ENCODE peak calls at places on chromosomes 12 and 14, in five cellular contexts. One of them, this sample, is unnamed.

GRCh38 chr14:77760381-77761204 is at the start of gene SNW1:
- DNase-seq in tibial nerve: peak; percentile 87
- DNase-seq in neuronal stem cell: peak; percentile 85
- DNase-seq in A549: peak; percentile 94
- DNase-seq in HCT116: peak; percentile 83
- DNase-seq in this sample: peak; percentile 89

GRCh38 chr12:52913424-52913821 is 8.5 kb upstream of the KRT8 start:
- DNase-seq in tibial nerve: no peak
- DNase-seq in neuronal stem cell: no peak
- DNase-seq in A549: no peak
- DNase-seq in HCT116: no peak
- DNase-seq in this sample: no peak

GRCh38 chr12:130932061-130932650 is 21.6 kb upstream of the ADGRD1 start:
- DNase-seq in tibial nerve: no peak
- DNase-seq in neuronal stem cell: no peak
- DNase-seq in A549: no peak
- DNase-seq in HCT116: no peak
- DNase-seq in this sample: no peak

GRCh38 chr12:47828967-47829482 is 9.3 kb upstream of the HDAC7 start:
- DNase-seq in tibial nerve: peak; percentile 77
- DNase-seq in neuronal stem cell: no peak
- DNase-seq in A549: peak; percentile 72
- DNase-seq in HCT116: peak; percentile 41
- DNase-seq in this sample: no peak

GRCh38 chr12:20063116-20063515 is 305.2 kb upstream of the PDE3A start:
- DNase-seq in tibial nerve: no peak
- DNase-seq in neuronal stem cell: no peak
- DNase-seq in A549: no peak
- DNase-seq in HCT116: no peak
- DNase-seq in this sample: no peak

GRCh38 chr14:74207943-74208342 is 31.3 kb upstream of the VSX2 start:
- DNase-seq in tibial nerve: no peak
- DNase-seq in neuronal stem cell: no peak
- DNase-seq in A549: no peak
- DNase-seq in HCT116: peak; percentile 16
- DNase-seq in this sample: peak; percentile 37

GRCh38 chr14:97290977-97291376 is 493.8 kb downstream of the VRK1 start:
- DNase-seq in tibial nerve: no peak
- DNase-seq in neuronal stem cell: no peak
- DNase-seq in A549: no peak
- DNase-seq in HCT116: no peak
- DNase-seq in this sample: no peak

GRCh38 chr14:88955470-88955869 is 131.0 kb downstream of the TTC8 start:
- DNase-seq in tibial nerve: no peak
- DNase-seq in neuronal stem cell: no peak
- DNase-seq in A549: no peak
- DNase-seq in HCT116: no peak
- DNase-seq in this sample: no peak

GRCh38 chr14:101737414-101738367 is 23.8 kb upstream of the PPP2R5C start:
- DNase-seq in tibial nerve: no peak
- DNase-seq in neuronal stem cell: no peak
- DNase-seq in A549: no peak
- DNase-seq in HCT116: no peak
- DNase-seq in this sample: no peak

DNA sequence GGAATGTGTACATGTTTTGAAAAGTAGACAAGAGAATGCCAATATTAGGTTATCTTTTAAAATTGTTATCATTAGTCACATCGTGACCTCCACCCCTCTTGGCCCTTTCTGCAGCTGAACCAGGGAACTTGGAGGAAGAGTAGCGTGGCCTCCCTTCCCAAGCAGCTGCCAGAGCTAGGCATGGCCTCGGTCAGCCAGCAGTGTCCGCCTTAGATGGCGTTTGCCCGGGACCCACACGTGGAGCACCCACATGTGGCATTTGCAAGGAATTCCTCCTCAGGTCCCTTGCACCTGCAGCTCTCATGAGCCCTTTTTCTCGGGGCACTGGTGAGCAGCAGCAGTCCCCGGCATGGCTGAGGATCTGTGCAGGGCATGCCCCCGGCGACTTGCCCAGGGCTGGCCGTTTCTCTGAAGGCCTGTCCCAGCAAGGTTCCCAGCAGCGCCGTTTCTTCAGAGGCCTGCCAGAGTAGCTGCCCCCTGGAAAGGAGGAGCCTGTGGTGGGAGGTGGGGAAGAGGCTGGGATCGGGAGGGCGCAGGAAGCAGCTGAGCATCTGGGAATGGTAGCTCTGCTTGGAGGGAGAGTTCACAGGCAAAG is 10.8 kb downstream of the JDP2 start:
- DNase-seq in tibial nerve: no peak
- DNase-seq in neuronal stem cell: no peak
- DNase-seq in A549: no peak
- DNase-seq in HCT116: no peak
- DNase-seq in this sample: no peak
- H3K27ac ChIP-seq in tibial nerve: peak overlapping the region; percentile 68
- H3K27ac ChIP-seq in neuronal stem cell: no peak overlapping the region
- H3K27ac ChIP-seq in A549: no peak overlapping the region
- H3K27ac ChIP-seq in HCT116: no peak overlapping the region
- H3K27ac ChIP-seq in this sample: no peak overlapping the region

DNA sequence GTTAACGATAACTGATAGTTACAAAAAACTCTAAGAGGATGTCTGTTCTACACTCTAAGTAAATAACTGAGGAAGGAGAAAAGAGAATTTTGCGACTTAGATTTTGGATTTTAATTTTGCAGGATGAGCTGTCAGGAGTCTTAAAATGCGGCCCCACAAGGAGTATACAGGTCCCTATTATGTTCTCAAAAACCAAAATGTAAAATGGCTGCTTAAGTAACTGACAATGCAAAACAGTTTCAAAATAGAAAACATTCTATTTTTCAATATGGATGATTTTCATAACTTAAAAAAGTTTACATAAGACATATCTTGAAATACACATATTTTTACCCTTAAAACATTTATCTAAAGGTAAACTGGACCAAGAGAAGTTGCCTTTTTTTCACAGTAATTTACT is 2.6 kb downstream of the CD69 start:
- DNase-seq in tibial nerve: no peak
- DNase-seq in neuronal stem cell: no peak
- DNase-seq in A549: no peak
- DNase-seq in HCT116: no peak
- DNase-seq in this sample: no peak
- H3K4me3 ChIP-seq in tibial nerve: no peak overlapping the region
- H3K4me3 ChIP-seq in neuronal stem cell: no peak overlapping the region
- H3K4me3 ChIP-seq in A549: no peak overlapping the region
- H3K4me3 ChIP-seq in HCT116: no peak overlapping the region
- H3K4me3 ChIP-seq in this sample: no peak overlapping the region

GRCh38 chr12:65532162-65532561 is 253.7 kb downstream of the MSRB3 start:
- DNase-seq in tibial nerve: no peak
- DNase-seq in neuronal stem cell: no peak
- DNase-seq in A549: no peak
- DNase-seq in HCT116: no peak
- DNase-seq in this sample: no peak
- H3K4me1 ChIP-seq in tibial nerve: no peaks in the 10 kb centered on the region
- H3K4me1 ChIP-seq in neuronal stem cell: no peaks in the 10 kb centered on the region
- H3K4me1 ChIP-seq in A549: peaks cover 16% of the 10 kb centered on the region
- H3K4me1 ChIP-seq in HCT116: peaks cover 72% of the 10 kb centered on the region
- H3K4me1 ChIP-seq in this sample: peaks cover 4% of the 10 kb centered on the region

DNA sequence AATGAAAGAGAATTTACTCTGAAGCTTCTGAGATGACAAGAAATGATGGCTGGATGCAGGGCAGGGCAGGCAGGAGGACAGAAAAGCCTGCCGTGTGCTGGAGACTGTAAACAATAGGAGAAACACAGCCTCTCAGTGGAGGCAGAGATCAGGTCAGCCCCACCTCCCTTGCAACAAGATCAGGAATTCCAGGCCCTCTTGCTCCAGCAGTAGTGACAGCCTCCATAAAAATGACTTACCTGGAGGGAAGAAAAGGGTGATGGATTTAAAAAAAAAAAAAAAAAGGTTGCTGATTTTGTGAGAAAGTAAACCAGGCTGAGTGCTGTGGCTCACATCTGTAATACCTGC is 193.7 kb downstream of the ANO4 start:
- DNase-seq in tibial nerve: no peak
- DNase-seq in neuronal stem cell: no peak
- DNase-seq in A549: no peak
- DNase-seq in HCT116: no peak
- DNase-seq in this sample: no peak
- H3K27ac ChIP-seq in tibial nerve: no peak overlapping the region
- H3K27ac ChIP-seq in neuronal stem cell: peak overlapping the region; percentile 73
- H3K27ac ChIP-seq in A549: no peak overlapping the region
- H3K27ac ChIP-seq in HCT116: no peak overlapping the region
- H3K27ac ChIP-seq in this sample: no peak overlapping the region

GRCh38 chr14:20682127-20682434 is 2.3 kb upstream of the RNASE4 start:
- DNase-seq in tibial nerve: no peak
- DNase-seq in neuronal stem cell: no peak
- DNase-seq in A549: no peak
- DNase-seq in HCT116: no peak
- DNase-seq in this sample: no peak

GRCh38 chr14:20680843-20681347 is 3.5 kb upstream of the RNASE4 start:
- DNase-seq in tibial nerve: no peak
- DNase-seq in neuronal stem cell: no peak
- DNase-seq in A549: no peak
- DNase-seq in HCT116: no peak
- DNase-seq in this sample: no peak

GRCh38 chr14:20680363-20680762 is 4.0 kb upstream of the RNASE4 start:
- DNase-seq in tibial nerve: no peak
- DNase-seq in neuronal stem cell: no peak
- DNase-seq in A549: no peak
- DNase-seq in HCT116: no peak
- DNase-seq in this sample: no peak

GRCh38 chr14:20681348-20682126 is 2.8 kb upstream of the RNASE4 start:
- DNase-seq in tibial nerve: peak; percentile 92
- DNase-seq in neuronal stem cell: peak; percentile 89
- DNase-seq in A549: peak; percentile 62
- DNase-seq in HCT116: peak; percentile 83
- DNase-seq in this sample: no peak

DNA sequence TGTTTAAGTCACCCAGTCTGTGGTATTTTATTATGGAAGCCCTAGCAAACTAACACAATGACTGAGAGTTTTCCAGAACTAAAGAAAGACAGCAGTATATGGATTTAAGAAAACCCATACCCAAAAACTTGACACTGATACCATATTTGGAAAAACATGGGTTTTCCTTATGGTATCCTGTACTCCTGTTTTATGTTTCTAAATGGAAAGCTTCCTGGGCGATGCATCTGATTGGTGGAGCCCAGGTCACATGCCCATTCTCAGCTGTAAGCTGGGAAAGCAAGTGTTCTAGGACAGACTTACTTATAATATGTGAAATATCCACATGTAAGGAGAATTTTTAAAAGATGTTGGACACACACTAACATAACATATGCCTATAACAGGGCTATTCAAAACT is 4.5 kb upstream of the RNASE4 start:
- DNase-seq in tibial nerve: no peak
- DNase-seq in neuronal stem cell: no peak
- DNase-seq in A549: peak; percentile 56
- DNase-seq in HCT116: no peak
- DNase-seq in this sample: no peak
- H3K4me3 ChIP-seq in tibial nerve: no peak overlapping the region
- H3K4me3 ChIP-seq in neuronal stem cell: no peak overlapping the region
- H3K4me3 ChIP-seq in A549: no peak overlapping the region
- H3K4me3 ChIP-seq in HCT116: no peak overlapping the region
- H3K4me3 ChIP-seq in this sample: no peak overlapping the region

DNA sequence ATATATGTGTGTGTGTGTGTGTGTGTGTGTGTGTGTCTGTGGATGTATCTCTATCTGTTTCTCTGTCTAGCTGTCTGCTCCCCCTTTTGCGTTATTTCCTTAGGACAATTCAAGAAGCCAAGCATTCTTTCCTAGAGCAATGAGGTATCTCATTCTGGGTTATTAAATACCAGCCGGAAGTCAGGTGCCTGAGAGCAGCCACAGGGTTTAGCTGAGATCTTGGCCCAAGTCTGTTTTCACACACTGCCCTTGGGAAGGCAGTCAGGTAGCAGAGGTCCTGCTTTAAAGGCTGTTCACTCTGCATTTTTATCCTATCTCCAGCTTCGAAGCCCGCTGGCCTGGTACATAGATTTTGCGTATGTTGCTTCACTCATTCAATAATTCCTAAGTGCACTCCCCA is 76.8 kb downstream of the TSPAN9 start:
- DNase-seq in tibial nerve: no peak
- DNase-seq in neuronal stem cell: no peak
- DNase-seq in A549: no peak
- DNase-seq in HCT116: no peak
- DNase-seq in this sample: no peak
- H3K4me1 ChIP-seq in tibial nerve: no peaks in the 10 kb centered on the region
- H3K4me1 ChIP-seq in neuronal stem cell: peaks cover 9% of the 10 kb centered on the region
- H3K4me1 ChIP-seq in A549: no peaks in the 10 kb centered on the region
- H3K4me1 ChIP-seq in HCT116: no peaks in the 10 kb centered on the region
- H3K4me1 ChIP-seq in this sample: peaks cover 13% of the 10 kb centered on the region

GRCh38 chr12:104649913-104650312 is 193.2 kb downstream of the CHST11 start:
- DNase-seq in tibial nerve: no peak
- DNase-seq in neuronal stem cell: no peak
- DNase-seq in A549: no peak
- DNase-seq in HCT116: no peak
- DNase-seq in this sample: no peak

GRCh38 chr12:104648746-104649145 is 192.0 kb downstream of the CHST11 start:
- DNase-seq in tibial nerve: no peak
- DNase-seq in neuronal stem cell: no peak
- DNase-seq in A549: no peak
- DNase-seq in HCT116: no peak
- DNase-seq in this sample: no peak

GRCh38 chr12:104649217-104649834 is 192.6 kb downstream of the CHST11 start:
- DNase-seq in tibial nerve: no peak
- DNase-seq in neuronal stem cell: no peak
- DNase-seq in A549: no peak
- DNase-seq in HCT116: no peak
- DNase-seq in this sample: no peak

GRCh38 chr12:104651812-104652211 is 195.1 kb downstream of the CHST11 start:
- DNase-seq in tibial nerve: no peak
- DNase-seq in neuronal stem cell: no peak
- DNase-seq in A549: no peak
- DNase-seq in HCT116: no peak
- DNase-seq in this sample: no peak

GRCh38 chr12:104650541-104650940 is 193.8 kb downstream of the CHST11 start:
- DNase-seq in tibial nerve: no peak
- DNase-seq in neuronal stem cell: no peak
- DNase-seq in A549: no peak
- DNase-seq in HCT116: no peak
- DNase-seq in this sample: no peak
- H3K27ac ChIP-seq in tibial nerve: no peak overlapping the region
- H3K27ac ChIP-seq in neuronal stem cell: no peak overlapping the region
- H3K27ac ChIP-seq in A549: no peak overlapping the region
- H3K27ac ChIP-seq in HCT116: no peak overlapping the region
- H3K27ac ChIP-seq in this sample: no peak overlapping the region

GRCh38 chr12:109571773-109572505 is 1.4 kb downstream of the MMAB start:
- DNase-seq in tibial nerve: no peak
- DNase-seq in neuronal stem cell: no peak
- DNase-seq in A549: no peak
- DNase-seq in HCT116: no peak
- DNase-seq in this sample: no peak
- H3K4me3 ChIP-seq in tibial nerve: no peak overlapping the region
- H3K4me3 ChIP-seq in neuronal stem cell: no peak overlapping the region
- H3K4me3 ChIP-seq in A549: no peak overlapping the region
- H3K4me3 ChIP-seq in HCT116: peak overlapping the region; percentile 71
- H3K4me3 ChIP-seq in this sample: no peak overlapping the region